ENCODE peak calls at places on chromosomes 12 and 14, in eight cellular contexts. L is hepatocyte, A is fibroblast of lung, X is body of pancreas, H is aorta, Q is PC-3, M is right atrium auricular region, R is heart right ventricle. W is an unnamed sample.

GRCh38 chr14:70808023-70808401 is 1.3 kb downstream of the MAP3K9 start:
- DNase-seq in L (peak; percentile 57), H (no peak), Q (peak; percentile 66), M (no peak), A (no peak), R (no peak), X (peak; percentile 61), W (no peak)

GRCh38 chr12:90183201-90183600 is 474.6 kb upstream of the ATP2B1 start:
- DNase-seq in A (no peak), L (no peak), X (no peak), Q (no peak), R (no peak), M (no peak), H (no peak), W (no peak)

GRCh38 chr12:25376392-25376791 is 125.7 kb upstream of the KRAS start:
- DNase-seq in R (no peak), A (no peak), H (no peak), M (no peak), Q (no peak), L (no peak), X (no peak), W (no peak)

GRCh38 chr14:21069388-21070082 is 569 bp upstream of the ARHGEF40 start:
- DNase-seq in R (peak; percentile 63), X (peak; percentile 57), H (peak; percentile 81), A (peak; percentile 23), Q (no peak), L (peak; percentile 55), M (no peak), W (peak; percentile 23)

GRCh38 chr14:95774265-95775160 is 60.6 kb upstream of the TCL1A start:
- DNase-seq in M (no peak), L (peak; percentile 65), X (peak; percentile 69), Q (peak; percentile 71), A (peak; percentile 46), H (no peak), R (peak; percentile 33), W (no peak)

GRCh38 chr12:51238037-51238509 is 553 bp upstream of the DAZAP2 start:
- DNase-seq in H (no peak), R (no peak), A (no peak), M (no peak), X (peak; percentile 28), Q (no peak), L (peak; percentile 25), W (no peak)

GRCh38 chr14:91390165-91390778 is 27.3 kb downstream of the CCDC88C start:
- DNase-seq in H (no peak), X (no peak), M (no peak), L (no peak), Q (no peak), R (no peak), A (no peak), W (no peak)

GRCh38 chr12:90129369-90130030 is 420.9 kb upstream of the ATP2B1 start:
- DNase-seq in M (no peak), R (no peak), Q (no peak), X (no peak), H (no peak), L (peak; percentile 53), A (no peak), W (no peak)

GRCh38 chr12:29616664-29617409 is 119.4 kb upstream of the OVCH1 start:
- DNase-seq in H (no peak), R (no peak), L (no peak), Q (peak; percentile 87), M (no peak), X (no peak), A (peak; percentile 86), W (peak; percentile 89)

GRCh38 chr12:38392584-38393144 is 76.1 kb downstream of the ALG10B start:
- DNase-seq in R (no peak), A (no peak), X (no peak), Q (peak; percentile 97), M (no peak), H (no peak), L (peak; percentile 16), W (no peak)

GRCh38 chr14:61517861-61518802 is 177.2 kb upstream of the HIF1A start:
- DNase-seq in M (no peak), H (no peak), A (no peak), Q (no peak), X (peak; percentile 59), R (no peak), L (peak; percentile 38), W (no peak)

GRCh38 chr14:57189070-57189469 is 79.6 kb downstream of the EXOC5 start:
- DNase-seq in X (no peak), L (peak; percentile 38), Q (peak; percentile 67), R (no peak), A (peak; percentile 40), H (no peak), M (no peak), W (no peak)

GRCh38 chr14:78356406-78356805 is 186.2 kb downstream of the NRXN3 start:
- DNase-seq in H (no peak), L (no peak), R (no peak), M (no peak), A (no peak), Q (no peak), X (no peak), W (no peak)

GRCh38 chr12:52312086-52312485 is 9.1 kb downstream of the KRT83 start:
- DNase-seq in R (no peak), A (no peak), X (no peak), Q (no peak), L (no peak), M (no peak), H (no peak), W (no peak)

GRCh38 chr14:62015248-62015647 is 253.0 kb downstream of the SNAPC1 start:
- DNase-seq in H (no peak), R (no peak), Q (peak; percentile 39), A (peak; percentile 3), X (no peak), L (no peak), M (no peak), W (no peak)

GRCh38 chr14:64074961-64075619 is 219.1 kb downstream of the ESR2 start:
- DNase-seq in X (no peak), H (no peak), Q (peak; percentile 90), R (no peak), L (no peak), M (no peak), A (peak; percentile 25), W (peak; percentile 60)

GRCh38 chr12:54587315-54587821 is 1.1 kb downstream of the PPP1R1A start:
- DNase-seq in M (no peak), H (peak; percentile 82), Q (no peak), L (peak; percentile 62), X (peak; percentile 44), R (peak; percentile 51), A (no peak), W (no peak)

GRCh38 chr14:68549966-68550705 is 242.7 kb downstream of the ZFP36L1 start:
- DNase-seq in X (no peak), R (no peak), Q (peak; percentile 41), M (no peak), L (no peak), A (peak; percentile 58), H (no peak), W (no peak)
- H3K27ac ChIP-seq in X (peak overlapping the region; percentile 10), R (no peak overlapping the region), Q (peak overlapping the region; percentile 24), M (peak overlapping the region; percentile 97), L (peak overlapping the region; percentile 90), A (no peak overlapping the region), H (no peak overlapping the region), W (no peak overlapping the region)

DNA sequence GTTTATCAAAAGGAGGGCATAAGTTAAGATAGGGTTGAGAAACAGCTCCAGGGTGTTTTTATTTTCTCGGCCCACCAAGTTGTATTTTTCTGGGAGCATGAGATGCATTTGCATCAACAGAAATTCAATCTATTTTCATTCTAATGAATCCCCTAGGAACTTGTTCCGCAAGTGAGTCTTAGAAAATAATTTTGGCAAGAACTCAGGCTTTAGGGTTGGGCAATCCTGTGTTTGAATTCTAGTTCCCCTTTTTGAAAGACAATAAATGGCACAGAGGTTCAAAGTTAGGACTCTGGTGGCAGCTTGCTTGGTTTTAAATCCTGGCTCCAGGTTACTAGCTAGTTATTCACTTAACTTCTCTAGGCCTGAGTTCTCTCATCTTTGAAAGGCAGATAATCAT is 23.7 kb downstream of the SLC5A8 start:
- DNase-seq in R (no peak), M (no peak), A (no peak), L (no peak), Q (no peak), H (no peak), X (no peak), W (no peak)
- H3K27ac ChIP-seq in R (no peak overlapping the region), M (no peak overlapping the region), A (no peak overlapping the region), L (no peak overlapping the region), Q (no peak overlapping the region), H (no peak overlapping the region), X (no peak overlapping the region), W (no peak overlapping the region)

DNA sequence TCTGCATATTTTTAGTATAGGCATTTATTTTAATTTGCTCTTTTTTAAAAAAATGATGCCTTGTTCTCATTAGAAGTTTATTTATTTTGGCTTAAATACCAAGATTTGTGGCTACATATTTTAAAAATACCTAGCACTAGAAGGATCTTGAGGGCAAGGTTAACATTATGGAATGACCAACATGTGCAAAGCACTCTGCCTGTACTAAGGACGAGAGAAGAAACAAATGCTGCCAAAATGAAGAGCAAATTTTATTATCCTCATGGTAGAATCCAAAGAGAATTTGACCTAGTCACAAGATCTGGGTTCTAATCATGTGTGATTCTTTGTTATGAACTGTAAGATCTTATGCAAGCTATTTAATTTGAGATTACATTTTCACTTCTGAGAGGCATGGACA is 2.8 kb downstream of the CAND1 start:
- DNase-seq in M (no peak), L (no peak), R (no peak), H (no peak), A (peak; percentile 46), Q (no peak), X (no peak), W (peak; percentile 59)
- H3K27ac ChIP-seq in M (peak overlapping the region; percentile 31), L (peak overlapping the region; percentile 91), R (no peak overlapping the region), H (no peak overlapping the region), A (no peak overlapping the region), Q (no peak overlapping the region), X (no peak overlapping the region), W (no peak overlapping the region)

GRCh38 chr12:6377667-6377994 is 2.3 kb upstream of the SCNN1A start:
- DNase-seq in A (no peak), M (no peak), H (no peak), X (peak; percentile 89), L (no peak), Q (no peak), R (no peak), W (no peak)
- H3K27ac ChIP-seq in A (no peak overlapping the region), M (no peak overlapping the region), H (no peak overlapping the region), X (peak overlapping the region; percentile 91), L (peak overlapping the region; percentile 94), Q (no peak overlapping the region), R (no peak overlapping the region), W (no peak overlapping the region)

DNA sequence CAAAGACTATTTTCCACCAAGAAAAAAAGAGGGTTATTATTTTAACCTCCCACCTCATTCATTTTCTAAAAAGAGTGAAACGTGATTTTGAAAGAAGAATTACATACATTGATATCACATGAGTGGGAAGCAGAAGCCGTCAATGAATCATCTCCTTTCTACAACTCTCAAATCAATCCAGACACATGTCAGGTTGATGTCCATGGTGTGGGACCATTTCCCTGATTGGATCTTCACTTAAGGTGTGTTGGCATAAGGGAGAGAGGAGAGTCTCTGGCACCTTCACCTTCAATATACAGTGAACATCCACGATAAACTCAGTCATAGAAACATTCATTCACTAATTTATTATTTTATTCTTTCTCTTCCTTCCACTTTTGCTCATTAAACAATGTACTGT is 1095.1 kb downstream of the BCL11B start:
- DNase-seq in A (no peak), M (no peak), X (no peak), H (no peak), Q (no peak), R (no peak), L (no peak), W (no peak)
- H3K27ac ChIP-seq in A (no peak overlapping the region), M (no peak overlapping the region), X (no peak overlapping the region), H (no peak overlapping the region), Q (no peak overlapping the region), R (no peak overlapping the region), L (no peak overlapping the region), W (no peak overlapping the region)

W was measured in astrocyte.